ENCODE peak calls at places on chromosomes 12 and 14, in six cellular contexts. S is stimulated activated CD4-positive, alpha-beta T cell treated with anti-CD3 and anti-CD28 coated beads, Interleukin-1b, Interleukin-23, amount 100 ng/mL, for 1 hour; X is stimulated activated naive CD4-positive, alpha-beta T cell; W is activated naive CD8-positive, alpha-beta T cell treated with anti-CD3 and anti-CD28 coated beads, Interleukin-2, amount 10 ng/mL, durations not matched to agents 7 days and 5 days; Y is tibial artery; B is midbrain. I is an unnamed sample.

GRCh38 chr12:57755454-57756372 is 810 bp downstream of the MARCHF9 start:
- DNase-seq in S (no peak), X (peak), W (peak), Y (no peak), B (no peak), I (no peak)

GRCh38 chr12:79020106-79020505 is 155.5 kb downstream of the SYT1 start:
- DNase-seq in S (no peak), X (no peak), W (no peak), Y (no peak), B (no peak), I (no peak)

GRCh38 chr12:55932546-55932919 is 1.6 kb downstream of the DGKA start:
- DNase-seq in S (no peak), X (no peak), W (no peak), Y (no peak), B (no peak), I (no peak)

GRCh38 chr14:94388027-94388895 is at the start of gene SERPINA1:
- DNase-seq in S (no peak), X (no peak), W (no peak), Y (no peak), B (no peak), I (no peak)

GRCh38 chr12:64733857-64734256 is 25.3 kb downstream of the GNS start:
- DNase-seq in S (no peak), X (no peak), W (no peak), Y (no peak), B (peak), I (no peak)

GRCh38 chr12:68425998-68426397 is 93.8 kb upstream of the MDM1 start:
- DNase-seq in S (no peak), X (no peak), W (no peak), Y (no peak), B (no peak), I (no peak)

GRCh38 chr12:12899530-12900380 is 8.4 kb downstream of the GPRC5A start:
- DNase-seq in S (no peak), X (no peak), W (no peak), Y (peak), B (no peak), I (peak)

GRCh38 chr12:52152905-52153317 is 38.9 kb downstream of the KRT80 start:
- DNase-seq in S (no peak), X (no peak), W (no peak), Y (no peak), B (no peak), I (no peak)

GRCh38 chr12:54463034-54463433 is 10.4 kb downstream of the GTSF1 start:
- DNase-seq in S (no peak), X (no peak), W (no peak), Y (peak), B (no peak), I (peak)

GRCh38 chr12:110245278-110245868 is 35.7 kb upstream of the ATP2A2 start:
- DNase-seq in S (no peak), X (peak), W (peak), Y (no peak), B (no peak), I (no peak)

GRCh38 chr12:126055521-126055920 is 990.3 kb downstream of the AACS start:
- DNase-seq in S (no peak), X (no peak), W (no peak), Y (no peak), B (no peak), I (no peak)

GRCh38 chr12:43957732-43958131 is 121.9 kb downstream of the TMEM117 start:
- DNase-seq in S (no peak), X (no peak), W (no peak), Y (no peak), B (peak), I (no peak)